ENCODE peak calls at places on chromosomes 7 and 10, in four cellular contexts. One of them, this sample, is unnamed.

GRCh38 chr10:22483132-22483531 is 137.8 kb downstream of the SPAG6 start:
- DNase-seq in HepG2: no peak
- DNase-seq in GM12878: no peak
- DNase-seq in K562: no peak
- DNase-seq in this sample: no peak

GRCh38 chr10:91077549-91078017 is 142.9 kb upstream of the PCGF5 start:
- DNase-seq in HepG2: no peak
- DNase-seq in GM12878: no peak
- DNase-seq in K562: no peak
- DNase-seq in this sample: no peak

GRCh38 chr7:151007469-151007898 is 16.7 kb downstream of the NOS3 start:
- DNase-seq in HepG2: no peak
- DNase-seq in GM12878: no peak
- DNase-seq in K562: no peak
- DNase-seq in this sample: no peak

GRCh38 chr7:100489121-100489520 is 5.4 kb downstream of the NYAP1 start:
- DNase-seq in HepG2: no peak
- DNase-seq in GM12878: no peak
- DNase-seq in K562: no peak
- DNase-seq in this sample: no peak

GRCh38 chr7:94252971-94253370 is 141.7 kb upstream of the COL1A2 start:
- DNase-seq in HepG2: no peak
- DNase-seq in GM12878: no peak
- DNase-seq in K562: no peak
- DNase-seq in this sample: no peak

GRCh38 chr10:14779053-14779649 is 4.5 kb upstream of the FAM107B start:
- DNase-seq in HepG2: no peak
- DNase-seq in GM12878: no peak
- DNase-seq in K562: no peak
- DNase-seq in this sample: no peak

GRCh38 chr7:116806046-116806944 is 56.1 kb upstream of the CAPZA2 start:
- DNase-seq in HepG2: peak
- DNase-seq in GM12878: no peak
- DNase-seq in K562: no peak
- DNase-seq in this sample: no peak

GRCh38 chr10:24953350-24954074 is 1.1 kb upstream of the PRTFDC1 start:
- DNase-seq in HepG2: no peak
- DNase-seq in GM12878: no peak
- DNase-seq in K562: no peak
- DNase-seq in this sample: no peak

GRCh38 chr10:62230344-62231138 is 38.1 kb downstream of the RTKN2 start:
- DNase-seq in HepG2: no peak
- DNase-seq in GM12878: no peak
- DNase-seq in K562: no peak
- DNase-seq in this sample: no peak

GRCh38 chr7:98265841-98266271 is 13.8 kb upstream of the TECPR1 start:
- DNase-seq in HepG2: no peak
- DNase-seq in GM12878: no peak
- DNase-seq in K562: no peak
- DNase-seq in this sample: no peak

GRCh38 chr7:80277434-80278427 is 143.1 kb downstream of the GNAI1 start:
- DNase-seq in HepG2: no peak
- DNase-seq in GM12878: no peak
- DNase-seq in K562: no peak
- DNase-seq in this sample: no peak

GRCh38 chr7:92968502-92968901 is 132.1 kb upstream of the CDK6 start:
- DNase-seq in HepG2: no peak
- DNase-seq in GM12878: peak
- DNase-seq in K562: no peak
- DNase-seq in this sample: no peak

GRCh38 chr7:50321678-50322077 is 17.2 kb downstream of the IKZF1 start:
- DNase-seq in HepG2: no peak
- DNase-seq in GM12878: no peak
- DNase-seq in K562: no peak
- DNase-seq in this sample: no peak

GRCh38 chr10:130171196-130171595 is 35.0 kb downstream of the GLRX3 start:
- DNase-seq in HepG2: no peak
- DNase-seq in GM12878: no peak
- DNase-seq in K562: no peak
- DNase-seq in this sample: no peak

GRCh38 chr10:125007436-125007835 is 65.5 kb downstream of the ZRANB1 start:
- DNase-seq in HepG2: no peak
- DNase-seq in GM12878: no peak
- DNase-seq in K562: no peak
- DNase-seq in this sample: no peak

GRCh38 chr10:101938316-101939272 is 95.0 kb upstream of the KCNIP2 start:
- DNase-seq in HepG2: no peak
- DNase-seq in GM12878: no peak
- DNase-seq in K562: no peak
- DNase-seq in this sample: no peak

GRCh38 chr10:78362406-78363022 is 328.9 kb downstream of the RPS24 start:
- DNase-seq in HepG2: no peak
- DNase-seq in GM12878: no peak
- DNase-seq in K562: no peak
- DNase-seq in this sample: no peak

GRCh38 chr10:6091630-6092029 is 2.8 kb downstream of the RBM17 start:
- DNase-seq in HepG2: no peak
- DNase-seq in GM12878: no peak
- DNase-seq in K562: no peak
- DNase-seq in this sample: no peak

GRCh38 chr7:84610390-84610789 is 415.8 kb upstream of the SEMA3A start:
- DNase-seq in HepG2: no peak
- DNase-seq in GM12878: no peak
- DNase-seq in K562: no peak
- DNase-seq in this sample: no peak

GRCh38 chr7:96410440-96410839 is 88.5 kb upstream of the SLC25A13 start:
- DNase-seq in HepG2: no peak
- DNase-seq in GM12878: no peak
- DNase-seq in K562: no peak
- DNase-seq in this sample: no peak

GRCh38 chr7:107573537-107573936 is 6.5 kb upstream of the BCAP29 start:
- DNase-seq in HepG2: no peak
- DNase-seq in GM12878: no peak
- DNase-seq in K562: no peak
- DNase-seq in this sample: no peak

GRCh38 chr10:12628964-12629766 is 279.8 kb downstream of the CAMK1D start:
- DNase-seq in HepG2: no peak
- DNase-seq in GM12878: no peak
- DNase-seq in K562: no peak
- DNase-seq in this sample: no peak

GRCh38 chr7:13979671-13980438 is 9.6 kb downstream of the ETV1 start:
- DNase-seq in HepG2: no peak
- DNase-seq in GM12878: no peak
- DNase-seq in K562: no peak
- DNase-seq in this sample: no peak

GRCh38 chr7:120278773-120279172 is 5.8 kb downstream of the KCND2 start:
- DNase-seq in HepG2: no peak
- DNase-seq in GM12878: no peak
- DNase-seq in K562: no peak
- DNase-seq in this sample: no peak

GRCh38 chr10:32153931-32154330 is 97.7 kb upstream of the KIF5B start:
- DNase-seq in HepG2: no peak
- DNase-seq in GM12878: no peak
- DNase-seq in K562: no peak
- DNase-seq in this sample: no peak

GRCh38 chr10:24385776-24386175 is 176.8 kb downstream of the KIAA1217 start:
- DNase-seq in HepG2: no peak
- DNase-seq in GM12878: no peak
- DNase-seq in K562: no peak
- DNase-seq in this sample: no peak

GRCh38 chr10:15789793-15790525 is 70.2 kb upstream of the ITGA8 start:
- DNase-seq in HepG2: no peak
- DNase-seq in GM12878: no peak
- DNase-seq in K562: no peak
- DNase-seq in this sample: no peak

GRCh38 chr7:128937647-128938523 is at the start of gene IRF5:
- DNase-seq in HepG2: no peak
- DNase-seq in GM12878: no peak
- DNase-seq in K562: no peak
- DNase-seq in this sample: no peak

GRCh38 chr10:127149613-127150081 is 46.7 kb downstream of the INSYN2A start:
- DNase-seq in HepG2: no peak
- DNase-seq in GM12878: no peak
- DNase-seq in K562: no peak
- DNase-seq in this sample: no peak

GRCh38 chr7:13639416-13639815 is 350.1 kb downstream of the ETV1 start:
- DNase-seq in HepG2: no peak
- DNase-seq in GM12878: no peak
- DNase-seq in K562: no peak
- DNase-seq in this sample: no peak

GRCh38 chr7:139699640-139700504 is 77.9 kb downstream of the HIPK2 start:
- DNase-seq in HepG2: no peak
- DNase-seq in GM12878: no peak
- DNase-seq in K562: peak
- DNase-seq in this sample: no peak

GRCh38 chr10:78938695-78939672 is 129.8 kb upstream of the ZMIZ1 start:
- DNase-seq in HepG2: no peak
- DNase-seq in GM12878: no peak
- DNase-seq in K562: no peak
- DNase-seq in this sample: no peak

GRCh38 chr7:111765936-111766643 is 203.8 kb upstream of the IMMP2L start:
- DNase-seq in HepG2: no peak
- DNase-seq in GM12878: no peak
- DNase-seq in K562: no peak
- DNase-seq in this sample: no peak

GRCh38 chr7:191105-192034 is 1.0 kb upstream of the FAM20C start:
- DNase-seq in HepG2: no peak
- DNase-seq in GM12878: no peak
- DNase-seq in K562: no peak
- DNase-seq in this sample: no peak

DNA sequence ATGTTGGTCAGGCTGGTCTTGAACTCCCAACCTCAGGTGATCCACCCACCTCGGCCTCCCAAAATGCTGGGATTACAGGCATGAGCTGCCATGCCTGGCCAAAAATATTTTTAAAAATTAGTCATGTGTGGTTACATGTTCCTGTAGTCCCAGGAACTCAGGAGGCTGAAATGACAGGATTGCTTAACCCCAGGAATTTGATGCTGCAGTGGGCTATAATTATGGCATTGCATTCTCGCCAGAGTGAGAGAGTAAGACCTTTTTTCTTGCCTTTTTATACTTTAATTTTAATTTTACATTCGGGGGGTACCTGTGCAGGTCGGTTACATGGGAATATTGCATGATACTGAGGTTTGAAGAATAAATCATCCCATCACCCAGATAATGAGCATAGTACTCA is 86.6 kb upstream of the ZNF92 start:
- DNase-seq in HepG2: no peak
- DNase-seq in GM12878: no peak
- DNase-seq in K562: no peak
- DNase-seq in this sample: no peak
- TF ChIP-seq CBX5 in HepG2: no peak
- TF ChIP-seq CBX5 in GM12878: no peak
- TF ChIP-seq CBX5 in K562: no peak
- TF ChIP-seq CBX5 in this sample: no peak

DNA sequence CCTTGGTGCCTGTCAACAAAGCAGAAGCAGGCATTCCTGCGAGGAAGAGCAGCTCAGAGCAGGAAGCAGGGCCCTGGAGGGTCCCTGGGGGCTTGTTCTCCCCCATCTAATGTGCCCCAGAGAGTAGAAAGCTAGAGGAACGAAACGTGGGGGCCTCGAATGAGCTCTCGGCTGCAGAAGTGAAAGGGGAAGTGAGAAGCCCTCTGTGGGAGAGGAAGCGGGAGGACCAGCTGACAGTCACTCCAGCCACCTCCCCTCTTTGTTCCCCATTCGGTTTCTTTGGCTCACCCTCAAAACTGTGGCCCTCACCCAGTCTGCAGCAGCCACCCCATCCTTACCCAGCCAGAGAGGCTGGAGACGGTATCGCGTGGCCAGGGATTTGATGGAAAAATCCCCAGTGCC is 25.0 kb downstream of the C10orf105 start:
- DNase-seq in HepG2: no peak
- DNase-seq in GM12878: peak
- DNase-seq in K562: no peak
- DNase-seq in this sample: no peak
- TF ChIP-seq CBX5 in HepG2: no peak
- TF ChIP-seq CBX5 in GM12878: peak
- TF ChIP-seq CBX5 in K562: no peak
- TF ChIP-seq CBX5 in this sample: no peak

DNA sequence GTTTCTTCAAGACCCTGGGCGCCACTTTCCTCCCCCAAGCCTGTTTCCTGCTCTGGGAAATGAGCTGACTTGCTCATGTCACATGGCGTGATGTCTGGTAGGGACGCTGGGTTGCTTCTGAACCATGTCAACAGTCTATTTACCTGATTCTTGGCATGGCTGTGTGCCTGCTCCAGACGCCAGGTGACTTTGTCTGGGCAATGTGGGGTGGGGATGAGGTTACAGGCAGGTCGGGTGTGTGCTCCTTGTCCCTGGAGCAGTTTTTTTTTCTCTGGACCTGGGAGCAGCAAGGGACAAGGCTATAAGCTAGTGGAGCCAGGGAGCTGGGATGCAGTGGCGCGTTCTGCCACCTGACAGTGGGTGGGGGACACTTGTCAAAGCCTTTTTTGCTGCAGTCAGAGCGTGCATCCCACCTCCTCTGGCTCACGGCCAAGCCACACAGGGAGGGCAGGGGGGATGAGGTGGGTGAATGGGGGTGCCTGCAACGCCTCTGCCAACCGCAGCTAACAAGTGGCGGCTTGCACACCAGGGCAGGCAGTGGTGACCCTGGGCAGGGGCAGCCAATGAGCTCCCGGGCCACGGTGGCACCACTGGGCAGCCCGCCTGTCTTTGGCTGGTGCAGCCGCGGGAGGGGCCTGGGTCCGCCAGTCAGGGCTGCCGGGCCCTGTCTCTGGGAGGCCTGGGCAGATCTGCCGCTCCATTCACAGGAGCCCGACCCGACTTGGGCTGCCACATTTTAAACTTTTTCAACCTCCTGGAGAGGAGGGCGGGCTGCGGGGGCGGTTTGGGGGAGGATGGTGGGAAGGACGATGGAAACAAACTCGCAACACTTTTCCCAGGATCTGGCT is 22.9 kb downstream of the DNAJB12 start:
- DNase-seq in HepG2: peak
- DNase-seq in GM12878: peak
- DNase-seq in K562: no peak
- DNase-seq in this sample: peak
- TF ChIP-seq CBX5 in HepG2: peak
- TF ChIP-seq CBX5 in GM12878: no peak
- TF ChIP-seq CBX5 in K562: no peak
- TF ChIP-seq CBX5 in this sample: no peak

DNA sequence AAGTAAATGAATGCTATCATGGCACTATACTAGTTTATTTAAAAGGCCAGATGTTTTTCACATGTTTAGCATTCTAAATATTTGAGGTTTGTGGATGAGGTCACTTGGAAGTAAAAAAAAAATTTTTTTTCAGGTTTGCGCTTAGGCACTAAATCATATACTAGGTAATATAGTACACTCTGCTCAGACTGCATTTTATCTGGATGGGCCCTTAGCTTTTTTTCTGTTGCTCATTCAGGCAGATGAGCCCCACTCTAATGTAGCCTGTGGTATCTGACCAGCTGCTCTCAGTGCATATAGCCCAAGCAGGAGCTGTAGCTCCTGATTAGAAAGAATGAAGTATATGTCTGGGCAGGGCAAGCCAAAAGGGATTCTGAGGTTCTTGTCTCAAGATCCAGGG is 210.1 kb downstream of the AUTS2 start:
- DNase-seq in HepG2: no peak
- DNase-seq in GM12878: no peak
- DNase-seq in K562: no peak
- DNase-seq in this sample: no peak
- TF ChIP-seq CBX5 in HepG2: no peak
- TF ChIP-seq CBX5 in GM12878: no peak
- TF ChIP-seq CBX5 in K562: no peak
- TF ChIP-seq CBX5 in this sample: no peak

GRCh38 chr7:18573410-18574234 is 78.1 kb downstream of the HDAC9 start:
- DNase-seq in HepG2: no peak
- DNase-seq in GM12878: no peak
- DNase-seq in K562: no peak
- DNase-seq in this sample: no peak
- TF ChIP-seq CBX5 in HepG2: no peak
- TF ChIP-seq CBX5 in GM12878: no peak
- TF ChIP-seq CBX5 in K562: no peak
- TF ChIP-seq CBX5 in this sample: no peak

This sample was measured in H1.